ENCODE peak calls at places on chromosomes 2 and 18, in five cellular contexts. One of them, this sample, is unnamed.

GRCh38 chr18:76385681-76385975 is 109.4 kb downstream of the ZNF516 start:
- DNase-seq in Ammon's horn: no peak
- DNase-seq in HepG2: no peak
- DNase-seq in activated T-helper 1 cell treated with anti-CD3 and anti-CD28 coated beads, Interleukin-12 subunit alpha, Interleukin-12 subunit beta, Interleukin-2, Interleukin-4 antibody, amounts not matched to agents 30 ng/mL and 10 ng/mL and 1 ng/mL, durations not matched to agents 14 hours and 24 hours and 36 hours: no peak
- DNase-seq in NCI-H1417: no peak
- DNase-seq in this sample: no peak

GRCh38 chr2:23404426-23404825 is 19.4 kb downstream of the KLHL29 start:
- DNase-seq in HepG2: peak; percentile 24
- DNase-seq in activated T-helper 1 cell treated with anti-CD3 and anti-CD28 coated beads, Interleukin-12 subunit alpha, Interleukin-12 subunit beta, Interleukin-2, Interleukin-4 antibody, amounts not matched to agents 30 ng/mL and 10 ng/mL and 1 ng/mL, durations not matched to agents 14 hours and 24 hours and 36 hours: no peak
- DNase-seq in NCI-H1417: peak; percentile 69
- DNase-seq in Ammon's horn: peak; percentile 69
- DNase-seq in this sample: peak; percentile 59

GRCh38 chr2:217218269-217219140 is 358.6 kb upstream of the TNP1 start:
- DNase-seq in HepG2: no peak
- DNase-seq in NCI-H1417: no peak
- DNase-seq in activated T-helper 1 cell treated with anti-CD3 and anti-CD28 coated beads, Interleukin-12 subunit alpha, Interleukin-12 subunit beta, Interleukin-2, Interleukin-4 antibody, amounts not matched to agents 30 ng/mL and 10 ng/mL and 1 ng/mL, durations not matched to agents 14 hours and 24 hours and 36 hours: no peak
- DNase-seq in Ammon's horn: peak; percentile 9
- DNase-seq in this sample: no peak

GRCh38 chr18:37188016-37188791 is 359.3 kb downstream of the KIAA1328 start:
- DNase-seq in Ammon's horn: peak; percentile 6
- DNase-seq in activated T-helper 1 cell treated with anti-CD3 and anti-CD28 coated beads, Interleukin-12 subunit alpha, Interleukin-12 subunit beta, Interleukin-2, Interleukin-4 antibody, amounts not matched to agents 30 ng/mL and 10 ng/mL and 1 ng/mL, durations not matched to agents 14 hours and 24 hours and 36 hours: no peak
- DNase-seq in HepG2: no peak
- DNase-seq in NCI-H1417: no peak
- DNase-seq in this sample: no peak

GRCh38 chr2:197904446-197904845 is 100.1 kb downstream of the PLCL1 start:
- DNase-seq in NCI-H1417: no peak
- DNase-seq in activated T-helper 1 cell treated with anti-CD3 and anti-CD28 coated beads, Interleukin-12 subunit alpha, Interleukin-12 subunit beta, Interleukin-2, Interleukin-4 antibody, amounts not matched to agents 30 ng/mL and 10 ng/mL and 1 ng/mL, durations not matched to agents 14 hours and 24 hours and 36 hours: peak; percentile 6
- DNase-seq in Ammon's horn: no peak
- DNase-seq in HepG2: no peak
- DNase-seq in this sample: no peak

GRCh38 chr2:112694182-112694581 is 26.6 kb upstream of the NT5DC4 start:
- DNase-seq in NCI-H1417: no peak
- DNase-seq in HepG2: no peak
- DNase-seq in activated T-helper 1 cell treated with anti-CD3 and anti-CD28 coated beads, Interleukin-12 subunit alpha, Interleukin-12 subunit beta, Interleukin-2, Interleukin-4 antibody, amounts not matched to agents 30 ng/mL and 10 ng/mL and 1 ng/mL, durations not matched to agents 14 hours and 24 hours and 36 hours: no peak
- DNase-seq in Ammon's horn: no peak
- DNase-seq in this sample: no peak

GRCh38 chr2:227765788-227766187 is 20.1 kb downstream of the SCYGR8 start:
- DNase-seq in NCI-H1417: no peak
- DNase-seq in HepG2: no peak
- DNase-seq in activated T-helper 1 cell treated with anti-CD3 and anti-CD28 coated beads, Interleukin-12 subunit alpha, Interleukin-12 subunit beta, Interleukin-2, Interleukin-4 antibody, amounts not matched to agents 30 ng/mL and 10 ng/mL and 1 ng/mL, durations not matched to agents 14 hours and 24 hours and 36 hours: no peak
- DNase-seq in Ammon's horn: no peak
- DNase-seq in this sample: no peak

GRCh38 chr2:230930149-230930780 is 5.2 kb upstream of the GPR55 start:
- DNase-seq in activated T-helper 1 cell treated with anti-CD3 and anti-CD28 coated beads, Interleukin-12 subunit alpha, Interleukin-12 subunit beta, Interleukin-2, Interleukin-4 antibody, amounts not matched to agents 30 ng/mL and 10 ng/mL and 1 ng/mL, durations not matched to agents 14 hours and 24 hours and 36 hours: no peak
- DNase-seq in HepG2: no peak
- DNase-seq in NCI-H1417: no peak
- DNase-seq in Ammon's horn: no peak
- DNase-seq in this sample: no peak

GRCh38 chr18:32956591-32957310 is 183.9 kb upstream of the KLHL14 start:
- DNase-seq in Ammon's horn: peak; percentile 3
- DNase-seq in HepG2: no peak
- DNase-seq in activated T-helper 1 cell treated with anti-CD3 and anti-CD28 coated beads, Interleukin-12 subunit alpha, Interleukin-12 subunit beta, Interleukin-2, Interleukin-4 antibody, amounts not matched to agents 30 ng/mL and 10 ng/mL and 1 ng/mL, durations not matched to agents 14 hours and 24 hours and 36 hours: no peak
- DNase-seq in NCI-H1417: no peak
- DNase-seq in this sample: no peak

GRCh38 chr2:33291278-33292013 is 185.0 kb upstream of the RASGRP3 start:
- DNase-seq in Ammon's horn: peak; percentile 11
- DNase-seq in activated T-helper 1 cell treated with anti-CD3 and anti-CD28 coated beads, Interleukin-12 subunit alpha, Interleukin-12 subunit beta, Interleukin-2, Interleukin-4 antibody, amounts not matched to agents 30 ng/mL and 10 ng/mL and 1 ng/mL, durations not matched to agents 14 hours and 24 hours and 36 hours: no peak
- DNase-seq in NCI-H1417: peak; percentile 49
- DNase-seq in HepG2: peak; percentile 52
- DNase-seq in this sample: peak; percentile 42

GRCh38 chr2:25073025-25073424 is 31.1 kb downstream of the EFR3B start:
- DNase-seq in NCI-H1417: no peak
- DNase-seq in activated T-helper 1 cell treated with anti-CD3 and anti-CD28 coated beads, Interleukin-12 subunit alpha, Interleukin-12 subunit beta, Interleukin-2, Interleukin-4 antibody, amounts not matched to agents 30 ng/mL and 10 ng/mL and 1 ng/mL, durations not matched to agents 14 hours and 24 hours and 36 hours: no peak
- DNase-seq in HepG2: no peak
- DNase-seq in Ammon's horn: no peak
- DNase-seq in this sample: no peak

GRCh38 chr2:210502997-210503621 is 26.6 kb upstream of the LANCL1 start:
- DNase-seq in NCI-H1417: peak; percentile 15
- DNase-seq in activated T-helper 1 cell treated with anti-CD3 and anti-CD28 coated beads, Interleukin-12 subunit alpha, Interleukin-12 subunit beta, Interleukin-2, Interleukin-4 antibody, amounts not matched to agents 30 ng/mL and 10 ng/mL and 1 ng/mL, durations not matched to agents 14 hours and 24 hours and 36 hours: no peak
- DNase-seq in Ammon's horn: peak; percentile 85
- DNase-seq in HepG2: peak; percentile 47
- DNase-seq in this sample: peak; percentile 30

GRCh38 chr18:38940863-38941531 is 1375.4 kb upstream of the CELF4 start:
- DNase-seq in Ammon's horn: no peak
- DNase-seq in NCI-H1417: no peak
- DNase-seq in HepG2: peak; percentile 57
- DNase-seq in activated T-helper 1 cell treated with anti-CD3 and anti-CD28 coated beads, Interleukin-12 subunit alpha, Interleukin-12 subunit beta, Interleukin-2, Interleukin-4 antibody, amounts not matched to agents 30 ng/mL and 10 ng/mL and 1 ng/mL, durations not matched to agents 14 hours and 24 hours and 36 hours: peak; percentile 69
- DNase-seq in this sample: peak; percentile 16

GRCh38 chr2:19837235-19837766 is 64.5 kb downstream of the TTC32 start:
- DNase-seq in NCI-H1417: no peak
- DNase-seq in Ammon's horn: no peak
- DNase-seq in HepG2: no peak
- DNase-seq in activated T-helper 1 cell treated with anti-CD3 and anti-CD28 coated beads, Interleukin-12 subunit alpha, Interleukin-12 subunit beta, Interleukin-2, Interleukin-4 antibody, amounts not matched to agents 30 ng/mL and 10 ng/mL and 1 ng/mL, durations not matched to agents 14 hours and 24 hours and 36 hours: no peak
- DNase-seq in this sample: no peak

GRCh38 chr2:226077031-226077430 is 677.5 kb downstream of the NYAP2 start:
- DNase-seq in Ammon's horn: no peak
- DNase-seq in NCI-H1417: no peak
- DNase-seq in HepG2: no peak
- DNase-seq in activated T-helper 1 cell treated with anti-CD3 and anti-CD28 coated beads, Interleukin-12 subunit alpha, Interleukin-12 subunit beta, Interleukin-2, Interleukin-4 antibody, amounts not matched to agents 30 ng/mL and 10 ng/mL and 1 ng/mL, durations not matched to agents 14 hours and 24 hours and 36 hours: no peak
- DNase-seq in this sample: no peak

GRCh38 chr18:55491606-55492005 is 96.4 kb downstream of the TCF4 start:
- DNase-seq in activated T-helper 1 cell treated with anti-CD3 and anti-CD28 coated beads, Interleukin-12 subunit alpha, Interleukin-12 subunit beta, Interleukin-2, Interleukin-4 antibody, amounts not matched to agents 30 ng/mL and 10 ng/mL and 1 ng/mL, durations not matched to agents 14 hours and 24 hours and 36 hours: no peak
- DNase-seq in Ammon's horn: no peak
- DNase-seq in HepG2: no peak
- DNase-seq in NCI-H1417: no peak
- DNase-seq in this sample: no peak

GRCh38 chr2:206700141-206700540 is 18.1 kb downstream of the DYTN start:
- DNase-seq in activated T-helper 1 cell treated with anti-CD3 and anti-CD28 coated beads, Interleukin-12 subunit alpha, Interleukin-12 subunit beta, Interleukin-2, Interleukin-4 antibody, amounts not matched to agents 30 ng/mL and 10 ng/mL and 1 ng/mL, durations not matched to agents 14 hours and 24 hours and 36 hours: no peak
- DNase-seq in HepG2: no peak
- DNase-seq in NCI-H1417: no peak
- DNase-seq in Ammon's horn: no peak
- DNase-seq in this sample: no peak

GRCh38 chr2:110804915-110805314 is 72.5 kb downstream of the ACOXL start:
- DNase-seq in Ammon's horn: no peak
- DNase-seq in HepG2: no peak
- DNase-seq in NCI-H1417: no peak
- DNase-seq in activated T-helper 1 cell treated with anti-CD3 and anti-CD28 coated beads, Interleukin-12 subunit alpha, Interleukin-12 subunit beta, Interleukin-2, Interleukin-4 antibody, amounts not matched to agents 30 ng/mL and 10 ng/mL and 1 ng/mL, durations not matched to agents 14 hours and 24 hours and 36 hours: peak; percentile 66
- DNase-seq in this sample: no peak

GRCh38 chr18:58268849-58269248 is 224.8 kb downstream of the NEDD4L start:
- DNase-seq in activated T-helper 1 cell treated with anti-CD3 and anti-CD28 coated beads, Interleukin-12 subunit alpha, Interleukin-12 subunit beta, Interleukin-2, Interleukin-4 antibody, amounts not matched to agents 30 ng/mL and 10 ng/mL and 1 ng/mL, durations not matched to agents 14 hours and 24 hours and 36 hours: no peak
- DNase-seq in NCI-H1417: no peak
- DNase-seq in HepG2: no peak
- DNase-seq in Ammon's horn: no peak
- DNase-seq in this sample: no peak

GRCh38 chr2:229129738-229130371 is 141.2 kb downstream of the PID1 start:
- DNase-seq in NCI-H1417: no peak
- DNase-seq in HepG2: no peak
- DNase-seq in activated T-helper 1 cell treated with anti-CD3 and anti-CD28 coated beads, Interleukin-12 subunit alpha, Interleukin-12 subunit beta, Interleukin-2, Interleukin-4 antibody, amounts not matched to agents 30 ng/mL and 10 ng/mL and 1 ng/mL, durations not matched to agents 14 hours and 24 hours and 36 hours: no peak
- DNase-seq in Ammon's horn: no peak
- DNase-seq in this sample: no peak

GRCh38 chr2:6823111-6823510 is 42.6 kb downstream of the CMPK2 start:
- DNase-seq in HepG2: no peak
- DNase-seq in NCI-H1417: no peak
- DNase-seq in activated T-helper 1 cell treated with anti-CD3 and anti-CD28 coated beads, Interleukin-12 subunit alpha, Interleukin-12 subunit beta, Interleukin-2, Interleukin-4 antibody, amounts not matched to agents 30 ng/mL and 10 ng/mL and 1 ng/mL, durations not matched to agents 14 hours and 24 hours and 36 hours: no peak
- DNase-seq in Ammon's horn: no peak
- DNase-seq in this sample: no peak

GRCh38 chr2:4715065-4715464 is 977.1 kb upstream of the SOX11 start:
- DNase-seq in HepG2: no peak
- DNase-seq in activated T-helper 1 cell treated with anti-CD3 and anti-CD28 coated beads, Interleukin-12 subunit alpha, Interleukin-12 subunit beta, Interleukin-2, Interleukin-4 antibody, amounts not matched to agents 30 ng/mL and 10 ng/mL and 1 ng/mL, durations not matched to agents 14 hours and 24 hours and 36 hours: no peak
- DNase-seq in Ammon's horn: no peak
- DNase-seq in NCI-H1417: no peak
- DNase-seq in this sample: no peak

GRCh38 chr2:227163998-227164744 is at the start of the genes COL4A3 and COL4A4:
- DNase-seq in NCI-H1417: peak; percentile 72
- DNase-seq in activated T-helper 1 cell treated with anti-CD3 and anti-CD28 coated beads, Interleukin-12 subunit alpha, Interleukin-12 subunit beta, Interleukin-2, Interleukin-4 antibody, amounts not matched to agents 30 ng/mL and 10 ng/mL and 1 ng/mL, durations not matched to agents 14 hours and 24 hours and 36 hours: no peak
- DNase-seq in HepG2: no peak
- DNase-seq in Ammon's horn: no peak
- DNase-seq in this sample: peak; percentile 30

GRCh38 chr2:160109939-160110673 is 47.7 kb upstream of the PLA2R1 start:
- DNase-seq in activated T-helper 1 cell treated with anti-CD3 and anti-CD28 coated beads, Interleukin-12 subunit alpha, Interleukin-12 subunit beta, Interleukin-2, Interleukin-4 antibody, amounts not matched to agents 30 ng/mL and 10 ng/mL and 1 ng/mL, durations not matched to agents 14 hours and 24 hours and 36 hours: peak; percentile 21
- DNase-seq in Ammon's horn: peak; percentile 84
- DNase-seq in HepG2: peak; percentile 62
- DNase-seq in NCI-H1417: no peak
- DNase-seq in this sample: peak; percentile 45

GRCh38 chr2:151721161-151721560 is 13.1 kb downstream of the NEB start:
- DNase-seq in activated T-helper 1 cell treated with anti-CD3 and anti-CD28 coated beads, Interleukin-12 subunit alpha, Interleukin-12 subunit beta, Interleukin-2, Interleukin-4 antibody, amounts not matched to agents 30 ng/mL and 10 ng/mL and 1 ng/mL, durations not matched to agents 14 hours and 24 hours and 36 hours: no peak
- DNase-seq in Ammon's horn: no peak
- DNase-seq in NCI-H1417: no peak
- DNase-seq in HepG2: no peak
- DNase-seq in this sample: no peak

GRCh38 chr2:17070711-17071110 is 405.1 kb upstream of the CYRIA start:
- DNase-seq in Ammon's horn: no peak
- DNase-seq in HepG2: no peak
- DNase-seq in NCI-H1417: no peak
- DNase-seq in activated T-helper 1 cell treated with anti-CD3 and anti-CD28 coated beads, Interleukin-12 subunit alpha, Interleukin-12 subunit beta, Interleukin-2, Interleukin-4 antibody, amounts not matched to agents 30 ng/mL and 10 ng/mL and 1 ng/mL, durations not matched to agents 14 hours and 24 hours and 36 hours: no peak
- DNase-seq in this sample: no peak

GRCh38 chr2:46653539-46653938 is 174.2 kb downstream of the TMEM247 start:
- DNase-seq in NCI-H1417: no peak
- DNase-seq in Ammon's horn: no peak
- DNase-seq in HepG2: no peak
- DNase-seq in activated T-helper 1 cell treated with anti-CD3 and anti-CD28 coated beads, Interleukin-12 subunit alpha, Interleukin-12 subunit beta, Interleukin-2, Interleukin-4 antibody, amounts not matched to agents 30 ng/mL and 10 ng/mL and 1 ng/mL, durations not matched to agents 14 hours and 24 hours and 36 hours: no peak
- DNase-seq in this sample: no peak

GRCh38 chr2:136238214-136238551 is 120.2 kb upstream of the CXCR4 start:
- DNase-seq in NCI-H1417: no peak
- DNase-seq in activated T-helper 1 cell treated with anti-CD3 and anti-CD28 coated beads, Interleukin-12 subunit alpha, Interleukin-12 subunit beta, Interleukin-2, Interleukin-4 antibody, amounts not matched to agents 30 ng/mL and 10 ng/mL and 1 ng/mL, durations not matched to agents 14 hours and 24 hours and 36 hours: no peak
- DNase-seq in Ammon's horn: no peak
- DNase-seq in HepG2: no peak
- DNase-seq in this sample: no peak

GRCh38 chr2:10243926-10244270 is 58.8 kb upstream of the HPCAL1 start:
- DNase-seq in activated T-helper 1 cell treated with anti-CD3 and anti-CD28 coated beads, Interleukin-12 subunit alpha, Interleukin-12 subunit beta, Interleukin-2, Interleukin-4 antibody, amounts not matched to agents 30 ng/mL and 10 ng/mL and 1 ng/mL, durations not matched to agents 14 hours and 24 hours and 36 hours: no peak
- DNase-seq in NCI-H1417: no peak
- DNase-seq in HepG2: no peak
- DNase-seq in Ammon's horn: no peak
- DNase-seq in this sample: no peak

GRCh38 chr2:241118727-241119505 is 16.8 kb upstream of the MTERF4 start:
- DNase-seq in NCI-H1417: no peak
- DNase-seq in HepG2: no peak
- DNase-seq in Ammon's horn: no peak
- DNase-seq in activated T-helper 1 cell treated with anti-CD3 and anti-CD28 coated beads, Interleukin-12 subunit alpha, Interleukin-12 subunit beta, Interleukin-2, Interleukin-4 antibody, amounts not matched to agents 30 ng/mL and 10 ng/mL and 1 ng/mL, durations not matched to agents 14 hours and 24 hours and 36 hours: no peak
- DNase-seq in this sample: no peak

GRCh38 chr2:237431856-237432255 is 17.9 kb upstream of the COL6A3 start:
- DNase-seq in NCI-H1417: no peak
- DNase-seq in HepG2: no peak
- DNase-seq in Ammon's horn: no peak
- DNase-seq in activated T-helper 1 cell treated with anti-CD3 and anti-CD28 coated beads, Interleukin-12 subunit alpha, Interleukin-12 subunit beta, Interleukin-2, Interleukin-4 antibody, amounts not matched to agents 30 ng/mL and 10 ng/mL and 1 ng/mL, durations not matched to agents 14 hours and 24 hours and 36 hours: no peak
- DNase-seq in this sample: no peak

GRCh38 chr2:159933727-159934049 is 128.7 kb downstream of the PLA2R1 start:
- DNase-seq in NCI-H1417: no peak
- DNase-seq in Ammon's horn: peak; percentile 40
- DNase-seq in activated T-helper 1 cell treated with anti-CD3 and anti-CD28 coated beads, Interleukin-12 subunit alpha, Interleukin-12 subunit beta, Interleukin-2, Interleukin-4 antibody, amounts not matched to agents 30 ng/mL and 10 ng/mL and 1 ng/mL, durations not matched to agents 14 hours and 24 hours and 36 hours: no peak
- DNase-seq in HepG2: no peak
- DNase-seq in this sample: no peak

GRCh38 chr18:48689548-48689947 is 150.7 kb downstream of the CTIF start:
- DNase-seq in Ammon's horn: no peak
- DNase-seq in NCI-H1417: no peak
- DNase-seq in HepG2: no peak
- DNase-seq in activated T-helper 1 cell treated with anti-CD3 and anti-CD28 coated beads, Interleukin-12 subunit alpha, Interleukin-12 subunit beta, Interleukin-2, Interleukin-4 antibody, amounts not matched to agents 30 ng/mL and 10 ng/mL and 1 ng/mL, durations not matched to agents 14 hours and 24 hours and 36 hours: no peak
- DNase-seq in this sample: no peak

GRCh38 chr2:235162544-235163197 is 210.9 kb downstream of the SH3BP4 start:
- DNase-seq in activated T-helper 1 cell treated with anti-CD3 and anti-CD28 coated beads, Interleukin-12 subunit alpha, Interleukin-12 subunit beta, Interleukin-2, Interleukin-4 antibody, amounts not matched to agents 30 ng/mL and 10 ng/mL and 1 ng/mL, durations not matched to agents 14 hours and 24 hours and 36 hours: no peak
- DNase-seq in Ammon's horn: no peak
- DNase-seq in HepG2: no peak
- DNase-seq in NCI-H1417: no peak
- DNase-seq in this sample: no peak

GRCh38 chr18:41524674-41525470 is 430.2 kb upstream of the PIK3C3 start:
- DNase-seq in activated T-helper 1 cell treated with anti-CD3 and anti-CD28 coated beads, Interleukin-12 subunit alpha, Interleukin-12 subunit beta, Interleukin-2, Interleukin-4 antibody, amounts not matched to agents 30 ng/mL and 10 ng/mL and 1 ng/mL, durations not matched to agents 14 hours and 24 hours and 36 hours: no peak
- DNase-seq in NCI-H1417: peak; percentile 21
- DNase-seq in Ammon's horn: no peak
- DNase-seq in HepG2: no peak
- DNase-seq in this sample: no peak

GRCh38 chr18:68991281-68991680 is 193.4 kb downstream of the CCDC102B start:
- DNase-seq in Ammon's horn: peak; percentile 11
- DNase-seq in HepG2: no peak
- DNase-seq in activated T-helper 1 cell treated with anti-CD3 and anti-CD28 coated beads, Interleukin-12 subunit alpha, Interleukin-12 subunit beta, Interleukin-2, Interleukin-4 antibody, amounts not matched to agents 30 ng/mL and 10 ng/mL and 1 ng/mL, durations not matched to agents 14 hours and 24 hours and 36 hours: no peak
- DNase-seq in NCI-H1417: no peak
- DNase-seq in this sample: no peak